ENCODE peak calls at places on chromosomes 11 and 22, in six cellular contexts. M is adrenal gland, T is neural progenitor cell, K is pancreas, Y is trophoblast cell, B is SK-N-SH. I is an unnamed sample. For H3K4me1, the result is how much of the 10 kb centered on the place peaks cover.

GRCh38 chr11:78199015-78199652 is 10.4 kb downstream of the USP35 start:
- DNase-seq in T (no peak), B (no peak), Y (no peak), M (no peak), K (no peak), I (no peak)

GRCh38 chr11:76623171-76623883 is 47.2 kb downstream of the LRRC32 start:
- DNase-seq in B (no peak), K (no peak), Y (no peak), M (no peak), T (no peak), I (no peak)

GRCh38 chr22:17980638-17981051 is 43.7 kb downstream of the MICAL3 start:
- DNase-seq in K (no peak), Y (peak), B (peak), M (peak), T (peak), I (no peak)

GRCh38 chr11:10543782-10544181 is 2.8 kb upstream of the RNF141 start:
- DNase-seq in K (no peak), B (no peak), T (no peak), Y (no peak), M (no peak), I (no peak)

GRCh38 chr11:17544181-17544622 is at the start of gene USH1C:
- DNase-seq in B (peak), T (peak), K (peak), M (peak), Y (no peak), I (peak)

GRCh38 chr22:45211848-45212247 is 28.8 kb downstream of the KIAA0930 start:
- DNase-seq in B (no peak), T (no peak), K (no peak), Y (no peak), M (no peak), I (no peak)

GRCh38 chr11:123202155-123202714 is 7.2 kb upstream of the CLMP start:
- DNase-seq in B (peak), K (no peak), Y (no peak), M (peak), T (peak), I (no peak)

GRCh38 chr11:125141686-125142535 is 22.6 kb upstream of the PKNOX2 start:
- DNase-seq in K (no peak), T (peak), B (peak), M (peak), Y (no peak), I (peak)

GRCh38 chr11:48033918-48034341 is 53.6 kb downstream of the PTPRJ start:
- DNase-seq in T (no peak), K (no peak), B (no peak), Y (no peak), M (no peak), I (peak)

GRCh38 chr11:113167599-113167998 is 146.8 kb upstream of the TTC12 start:
- DNase-seq in Y (no peak), K (no peak), M (no peak), B (no peak), T (no peak), I (peak)

GRCh38 chr11:6895010-6895409 is 2.7 kb upstream of the OR2D2 start:
- DNase-seq in B (no peak), Y (no peak), K (no peak), T (no peak), M (no peak), I (no peak)

GRCh38 chr11:91173701-91174100 is 950.9 kb upstream of the CHORDC1 start:
- DNase-seq in M (no peak), T (no peak), Y (no peak), K (no peak), B (no peak), I (no peak)

GRCh38 chr22:35947794-35948425 is 80.7 kb downstream of the RBFOX2 start:
- DNase-seq in M (no peak), Y (no peak), K (no peak), B (no peak), T (no peak), I (no peak)

GRCh38 chr11:119671048-119671447 is 58.0 kb downstream of the NECTIN1 start:
- DNase-seq in T (no peak), B (peak), K (peak), Y (no peak), M (peak), I (peak)

DNA sequence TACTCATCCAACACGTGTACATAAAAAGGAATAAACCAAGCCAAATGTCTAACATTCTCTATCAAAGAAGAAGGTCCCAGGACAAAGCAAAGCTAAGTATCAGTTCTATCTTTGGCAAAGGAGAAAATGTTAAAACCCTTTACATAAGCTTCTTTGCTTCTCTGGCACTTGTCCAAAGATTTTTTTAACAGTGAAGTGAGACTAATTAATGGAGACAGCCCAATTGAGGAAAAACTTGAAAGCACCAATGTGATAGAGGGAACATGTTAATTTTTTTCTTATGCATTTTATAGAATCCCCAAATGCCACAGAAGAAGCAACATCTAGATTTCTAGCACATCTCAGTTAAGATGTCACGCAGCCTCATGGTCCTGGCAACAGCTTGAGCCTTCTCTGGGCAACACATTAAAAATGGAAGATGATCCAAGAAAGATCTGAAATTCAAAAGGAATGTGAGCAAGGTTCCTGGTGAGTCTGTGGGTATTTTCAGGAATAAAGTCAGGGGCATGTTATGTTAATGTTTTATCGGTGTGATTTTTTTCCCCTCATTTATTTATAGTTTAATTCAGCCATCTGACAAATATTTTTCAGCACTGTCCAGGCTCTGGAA is 48.5 kb downstream of the PACSIN2 start:
- DNase-seq in T (no peak), B (no peak), M (no peak), Y (no peak), K (no peak), I (no peak)
- H3K27ac ChIP-seq in T (no peak), B (peak), M (no peak), Y (no peak), K (no peak), I (no peak)

GRCh38 chr22:40414306-40414705 is 43.9 kb downstream of the SGSM3 start:
- DNase-seq in B (no peak), M (no peak), K (no peak), T (no peak), Y (peak), I (peak)

GRCh38 chr22:40410731-40411505 is 40.5 kb downstream of the SGSM3 start:
- DNase-seq in K (no peak), T (no peak), Y (no peak), B (no peak), M (no peak), I (no peak)

GRCh38 chr22:40413873-40414272 is 43.5 kb downstream of the SGSM3 start:
- DNase-seq in M (no peak), K (no peak), T (no peak), B (no peak), Y (no peak), I (peak)

GRCh38 chr22:40411506-40411861 is 41.1 kb downstream of the SGSM3 start:
- DNase-seq in M (no peak), K (no peak), Y (no peak), B (no peak), T (no peak), I (no peak)

GRCh38 chr22:40412441-40412840 is 42.0 kb downstream of the SGSM3 start:
- DNase-seq in B (no peak), Y (no peak), K (no peak), T (no peak), M (no peak), I (no peak)
- H3K4me1 ChIP-seq in B (under half), Y (under half), K (under half), T (under half), M (under half), I (under half)

GRCh38 chr11:59557940-59558643 is 46.8 kb downstream of the OR4D9 start:
- DNase-seq in T (peak), Y (no peak), B (no peak), K (no peak), M (no peak), I (no peak)

GRCh38 chr11:59560290-59560701 is 49.0 kb downstream of the OR4D9 start:
- DNase-seq in K (peak), M (peak), Y (peak), B (peak), T (peak), I (peak)

GRCh38 chr11:59559886-59560285 is 48.5 kb downstream of the OR4D9 start:
- DNase-seq in Y (no peak), K (no peak), M (no peak), T (peak), B (peak), I (no peak)

GRCh38 chr11:59560702-59561469 is 49.5 kb downstream of the OR4D9 start:
- DNase-seq in M (peak), T (peak), Y (peak), B (peak), K (peak), I (peak)

GRCh38 chr11:59562292-59562691 is 51.0 kb downstream of the OR4D9 start:
- DNase-seq in M (no peak), T (no peak), K (no peak), Y (peak), B (no peak), I (no peak)
- H3K27ac ChIP-seq in M (no peak), T (no peak), K (no peak), Y (peak), B (no peak), I (no peak)

GRCh38 chr11:19673924-19674390 is 38.7 kb upstream of the NAV2 start:
- DNase-seq in K (no peak), Y (no peak), B (no peak), T (peak), M (peak), I (peak)

GRCh38 chr11:19676508-19677379 is 35.9 kb upstream of the NAV2 start:
- DNase-seq in B (no peak), M (peak), T (no peak), Y (no peak), K (no peak), I (peak)

GRCh38 chr11:19675397-19675796 is 37.2 kb upstream of the NAV2 start:
- DNase-seq in K (no peak), M (no peak), B (no peak), T (no peak), Y (no peak), I (peak)

GRCh38 chr11:19674420-19674819 is 38.2 kb upstream of the NAV2 start:
- DNase-seq in Y (no peak), M (no peak), T (no peak), B (no peak), K (no peak), I (no peak)

DNA sequence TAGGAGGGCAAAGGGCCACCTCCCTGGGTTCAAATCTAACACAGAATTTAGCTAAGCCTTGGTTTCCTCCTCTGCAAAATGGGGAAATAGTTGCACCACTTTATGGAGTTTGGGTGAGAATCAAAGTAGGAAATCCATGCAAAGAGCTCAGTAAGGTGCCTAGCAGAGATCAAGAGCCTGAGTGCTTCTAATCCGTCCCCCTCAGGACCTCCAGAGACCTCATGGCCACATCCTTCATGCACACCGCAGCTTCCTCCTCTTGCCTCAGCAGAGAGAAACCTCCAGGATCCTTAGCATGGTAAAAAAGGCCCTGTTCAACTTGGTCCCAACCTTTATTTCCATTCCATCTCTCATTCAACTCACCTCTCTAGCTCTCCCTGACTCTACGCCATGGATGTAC is 37.8 kb upstream of the NAV2 start:
- DNase-seq in T (no peak), Y (no peak), K (no peak), B (no peak), M (no peak), I (no peak)
- H3K4me1 ChIP-seq in T (under half), Y (under half), K (under half), B (under half), M (under half), I (half or more)

GRCh38 chr11:108670381-108670930 is 5.6 kb downstream of the DDX10 start:
- DNase-seq in B (peak), M (no peak), Y (no peak), T (no peak), K (no peak), I (no peak)
- H3K27ac ChIP-seq in B (no peak), M (no peak), Y (no peak), T (no peak), K (no peak), I (no peak)

GRCh38 chr11:131864205-131864604 is 493.8 kb downstream of the NTM start:
- DNase-seq in T (peak), K (no peak), M (no peak), B (peak), Y (no peak), I (no peak)
- H3K4me1 ChIP-seq in T (under half), K (under half), M (under half), B (under half), Y (under half), I (under half)

GRCh38 chr11:131389582-131389981 is 19.2 kb downstream of the NTM start:
- DNase-seq in B (no peak), K (no peak), T (no peak), M (no peak), Y (no peak), I (no peak)

GRCh38 chr11:131391161-131391560 is 20.7 kb downstream of the NTM start:
- DNase-seq in K (peak), Y (no peak), M (no peak), T (no peak), B (no peak), I (no peak)

GRCh38 chr11:131385763-131386394 is 15.5 kb downstream of the NTM start:
- DNase-seq in T (no peak), Y (no peak), M (no peak), K (no peak), B (no peak), I (no peak)

GRCh38 chr11:131386408-131386807 is 16.0 kb downstream of the NTM start:
- DNase-seq in K (no peak), Y (no peak), B (no peak), T (no peak), M (no peak), I (no peak)
- H3K27ac ChIP-seq in K (no peak), Y (no peak), B (no peak), T (no peak), M (no peak), I (no peak)